ENCODE peak calls at places on chromosomes 12 and 14, in seven cellular contexts. One of them, this sample, is unnamed.

GRCh38 chr12:118512669-118513068 is 136.3 kb downstream of the SUDS3 start:
- DNase-seq in astrocyte of the spinal cord: no peak
- DNase-seq in nephron progenitor cell: no peak
- DNase-seq in lower lobe of right lung: no peak
- DNase-seq in astrocyte: no peak
- DNase-seq in GM06990: no peak
- DNase-seq in heart right ventricle: no peak
- DNase-seq in this sample: no peak

GRCh38 chr14:53001787-53002378 is 51.0 kb upstream of the FERMT2 start:
- DNase-seq in astrocyte of the spinal cord: no peak
- DNase-seq in GM06990: no peak
- DNase-seq in nephron progenitor cell: no peak
- DNase-seq in astrocyte: no peak
- DNase-seq in lower lobe of right lung: no peak
- DNase-seq in heart right ventricle: no peak
- DNase-seq in this sample: no peak

GRCh38 chr14:44154889-44155288 is 352.2 kb downstream of the FSCB start:
- DNase-seq in nephron progenitor cell: no peak
- DNase-seq in GM06990: no peak
- DNase-seq in astrocyte: no peak
- DNase-seq in heart right ventricle: no peak
- DNase-seq in lower lobe of right lung: no peak
- DNase-seq in astrocyte of the spinal cord: no peak
- DNase-seq in this sample: no peak

GRCh38 chr14:24852312-24853060 is 197.5 kb downstream of the STXBP6 start:
- DNase-seq in heart right ventricle: no peak
- DNase-seq in GM06990: no peak
- DNase-seq in nephron progenitor cell: no peak
- DNase-seq in astrocyte: no peak
- DNase-seq in astrocyte of the spinal cord: no peak
- DNase-seq in lower lobe of right lung: no peak
- DNase-seq in this sample: no peak

GRCh38 chr12:74890237-74890599 is 319.4 kb downstream of the KCNC2 start:
- DNase-seq in astrocyte: peak
- DNase-seq in GM06990: no peak
- DNase-seq in lower lobe of right lung: no peak
- DNase-seq in heart right ventricle: no peak
- DNase-seq in astrocyte of the spinal cord: peak
- DNase-seq in nephron progenitor cell: no peak
- DNase-seq in this sample: peak

GRCh38 chr14:100640481-100641273 is 53.5 kb upstream of the BEGAIN start:
- DNase-seq in astrocyte of the spinal cord: peak
- DNase-seq in GM06990: peak
- DNase-seq in nephron progenitor cell: no peak
- DNase-seq in astrocyte: peak
- DNase-seq in lower lobe of right lung: no peak
- DNase-seq in heart right ventricle: no peak
- DNase-seq in this sample: peak

GRCh38 chr14:52900731-52901130 is 50.1 kb downstream of the FERMT2 start:
- DNase-seq in GM06990: no peak
- DNase-seq in astrocyte of the spinal cord: no peak
- DNase-seq in lower lobe of right lung: no peak
- DNase-seq in heart right ventricle: no peak
- DNase-seq in nephron progenitor cell: no peak
- DNase-seq in astrocyte: no peak
- DNase-seq in this sample: no peak

GRCh38 chr14:98799891-98800290 is 472.1 kb downstream of the BCL11B start:
- DNase-seq in lower lobe of right lung: no peak
- DNase-seq in GM06990: no peak
- DNase-seq in nephron progenitor cell: no peak
- DNase-seq in heart right ventricle: no peak
- DNase-seq in astrocyte: no peak
- DNase-seq in astrocyte of the spinal cord: no peak
- DNase-seq in this sample: no peak

GRCh38 chr14:61438860-61439765 is 117.7 kb downstream of the PRKCH start:
- DNase-seq in astrocyte of the spinal cord: peak
- DNase-seq in lower lobe of right lung: peak
- DNase-seq in nephron progenitor cell: no peak
- DNase-seq in heart right ventricle: peak
- DNase-seq in astrocyte: peak
- DNase-seq in GM06990: peak
- DNase-seq in this sample: peak

GRCh38 chr14:74519316-74520074 is 25.9 kb downstream of the ISCA2 start:
- DNase-seq in nephron progenitor cell: no peak
- DNase-seq in GM06990: no peak
- DNase-seq in astrocyte: no peak
- DNase-seq in heart right ventricle: no peak
- DNase-seq in astrocyte of the spinal cord: no peak
- DNase-seq in lower lobe of right lung: peak
- DNase-seq in this sample: no peak

GRCh38 chr14:74647834-74648361 is 35.9 kb upstream of the LTBP2 start:
- DNase-seq in GM06990: no peak
- DNase-seq in heart right ventricle: no peak
- DNase-seq in astrocyte of the spinal cord: no peak
- DNase-seq in lower lobe of right lung: no peak
- DNase-seq in astrocyte: no peak
- DNase-seq in nephron progenitor cell: no peak
- DNase-seq in this sample: no peak

GRCh38 chr14:89481167-89481566 is 64.1 kb upstream of the FOXN3 start:
- DNase-seq in astrocyte: no peak
- DNase-seq in GM06990: no peak
- DNase-seq in nephron progenitor cell: peak
- DNase-seq in lower lobe of right lung: no peak
- DNase-seq in astrocyte of the spinal cord: no peak
- DNase-seq in heart right ventricle: peak
- DNase-seq in this sample: no peak

GRCh38 chr12:91023326-91024004 is 18.7 kb upstream of the EPYC start:
- DNase-seq in GM06990: no peak
- DNase-seq in nephron progenitor cell: no peak
- DNase-seq in heart right ventricle: no peak
- DNase-seq in astrocyte of the spinal cord: peak
- DNase-seq in lower lobe of right lung: no peak
- DNase-seq in astrocyte: peak
- DNase-seq in this sample: no peak

GRCh38 chr12:8483081-8483479 is 27.3 kb downstream of the CLEC6A start:
- DNase-seq in heart right ventricle: no peak
- DNase-seq in astrocyte: no peak
- DNase-seq in astrocyte of the spinal cord: no peak
- DNase-seq in GM06990: no peak
- DNase-seq in lower lobe of right lung: no peak
- DNase-seq in nephron progenitor cell: no peak
- DNase-seq in this sample: no peak

GRCh38 chr14:68249534-68250517 is 430.2 kb downstream of the RAD51B start:
- DNase-seq in nephron progenitor cell: peak
- DNase-seq in GM06990: no peak
- DNase-seq in heart right ventricle: no peak
- DNase-seq in astrocyte of the spinal cord: peak
- DNase-seq in lower lobe of right lung: no peak
- DNase-seq in astrocyte: peak
- DNase-seq in this sample: no peak

GRCh38 chr12:86376052-86376451 is 119.9 kb upstream of the MGAT4C start:
- DNase-seq in lower lobe of right lung: no peak
- DNase-seq in heart right ventricle: peak
- DNase-seq in astrocyte of the spinal cord: no peak
- DNase-seq in nephron progenitor cell: no peak
- DNase-seq in astrocyte: no peak
- DNase-seq in GM06990: no peak
- DNase-seq in this sample: no peak

GRCh38 chr12:19915392-19916192 is 452.7 kb upstream of the PDE3A start:
- DNase-seq in nephron progenitor cell: no peak
- DNase-seq in astrocyte of the spinal cord: peak
- DNase-seq in astrocyte: peak
- DNase-seq in lower lobe of right lung: no peak
- DNase-seq in heart right ventricle: peak
- DNase-seq in GM06990: peak
- DNase-seq in this sample: peak

GRCh38 chr12:80936353-80936641 is 1.4 kb downstream of the LIN7A start:
- DNase-seq in nephron progenitor cell: peak
- DNase-seq in lower lobe of right lung: no peak
- DNase-seq in heart right ventricle: no peak
- DNase-seq in GM06990: no peak
- DNase-seq in astrocyte of the spinal cord: no peak
- DNase-seq in astrocyte: no peak
- DNase-seq in this sample: no peak

GRCh38 chr12:104201238-104202001 is 14.2 kb upstream of the TXNRD1 start:
- DNase-seq in GM06990: peak
- DNase-seq in astrocyte of the spinal cord: peak
- DNase-seq in nephron progenitor cell: peak
- DNase-seq in heart right ventricle: peak
- DNase-seq in lower lobe of right lung: no peak
- DNase-seq in astrocyte: no peak
- DNase-seq in this sample: peak

DNA sequence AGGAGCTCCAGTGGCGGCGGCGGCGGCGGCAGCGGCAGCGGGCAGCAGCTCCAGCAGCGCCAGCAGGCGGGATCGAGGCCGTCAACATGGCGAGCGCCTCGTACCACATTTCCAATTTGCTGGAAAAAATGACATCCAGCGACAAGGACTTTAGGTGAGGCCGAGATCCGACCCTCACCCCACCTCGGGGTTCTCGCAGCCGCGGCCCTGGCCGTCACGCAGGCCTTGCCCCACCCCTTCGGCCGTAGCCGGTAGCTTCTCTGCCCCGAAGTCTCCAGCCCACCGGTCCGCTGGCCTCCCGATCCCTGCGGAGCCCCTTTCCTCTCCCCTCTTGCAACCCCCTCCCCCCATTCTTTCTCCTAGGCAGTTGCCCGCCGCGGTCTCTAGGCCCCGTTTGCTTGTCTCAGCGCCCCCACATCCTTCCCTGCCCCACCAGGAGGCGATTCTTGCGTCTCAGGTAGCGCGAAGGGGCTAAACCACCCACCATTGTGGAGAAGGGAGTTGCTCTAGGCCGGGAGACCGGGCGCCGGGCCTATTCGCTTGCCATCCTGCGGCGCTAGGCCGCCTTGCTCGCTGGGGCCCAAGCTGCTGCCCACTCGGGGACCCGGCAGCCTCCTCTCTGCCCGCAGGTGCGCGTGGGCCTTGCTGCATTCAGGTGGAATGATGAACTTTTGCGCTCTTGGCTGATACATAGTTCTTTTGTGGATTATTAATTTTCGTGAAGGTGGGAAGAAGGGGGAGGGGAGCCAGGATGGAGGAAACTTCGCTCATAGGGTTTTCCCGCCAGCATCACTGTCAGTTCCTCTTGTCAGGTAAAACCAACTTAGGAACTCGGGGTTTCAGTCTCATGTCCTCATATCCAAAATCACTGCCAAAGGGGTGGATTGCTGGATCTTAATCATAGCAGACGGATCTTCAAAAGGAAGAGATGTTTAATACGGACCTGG is 747 bp downstream of the CAND1 start:
- DNase-seq in astrocyte: peak
- DNase-seq in nephron progenitor cell: peak
- DNase-seq in lower lobe of right lung: peak
- DNase-seq in astrocyte of the spinal cord: no peak
- DNase-seq in heart right ventricle: peak
- DNase-seq in GM06990: peak
- DNase-seq in this sample: peak
- TF ChIP-seq CTCF in astrocyte: no peak
- TF ChIP-seq CTCF in nephron progenitor cell: no peak
- TF ChIP-seq CTCF in lower lobe of right lung: no peak
- TF ChIP-seq CTCF in astrocyte of the spinal cord: no peak
- TF ChIP-seq CTCF in heart right ventricle: no peak
- TF ChIP-seq CTCF in GM06990: no peak
- TF ChIP-seq CTCF in this sample: no peak

DNA sequence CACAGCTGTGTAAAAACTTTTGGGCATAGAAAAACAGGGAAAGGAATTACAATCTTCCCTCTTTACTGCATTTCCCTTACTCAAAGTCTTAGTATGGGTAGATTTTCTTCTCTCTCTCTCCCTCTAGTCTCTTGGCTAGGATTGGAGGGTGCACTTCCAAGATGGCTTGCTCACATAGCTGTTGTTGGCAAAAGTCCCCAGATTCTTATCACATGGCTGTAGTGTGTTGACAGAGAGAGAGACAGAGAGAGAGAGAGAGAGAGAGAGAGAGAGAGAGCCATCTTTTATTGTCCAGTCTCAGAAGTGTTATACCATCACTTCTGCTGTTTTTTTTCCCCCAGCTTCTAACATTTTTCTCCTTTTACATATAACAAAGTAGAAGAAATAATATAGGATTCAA is 6.3 kb upstream of the OR4E2 start:
- DNase-seq in GM06990: no peak
- DNase-seq in astrocyte of the spinal cord: peak
- DNase-seq in nephron progenitor cell: no peak
- DNase-seq in astrocyte: no peak
- DNase-seq in lower lobe of right lung: no peak
- DNase-seq in heart right ventricle: no peak
- DNase-seq in this sample: no peak
- TF ChIP-seq CTCF in GM06990: no peak
- TF ChIP-seq CTCF in astrocyte of the spinal cord: no peak
- TF ChIP-seq CTCF in nephron progenitor cell: no peak
- TF ChIP-seq CTCF in astrocyte: no peak
- TF ChIP-seq CTCF in lower lobe of right lung: no peak
- TF ChIP-seq CTCF in heart right ventricle: no peak
- TF ChIP-seq CTCF in this sample: no peak

DNA sequence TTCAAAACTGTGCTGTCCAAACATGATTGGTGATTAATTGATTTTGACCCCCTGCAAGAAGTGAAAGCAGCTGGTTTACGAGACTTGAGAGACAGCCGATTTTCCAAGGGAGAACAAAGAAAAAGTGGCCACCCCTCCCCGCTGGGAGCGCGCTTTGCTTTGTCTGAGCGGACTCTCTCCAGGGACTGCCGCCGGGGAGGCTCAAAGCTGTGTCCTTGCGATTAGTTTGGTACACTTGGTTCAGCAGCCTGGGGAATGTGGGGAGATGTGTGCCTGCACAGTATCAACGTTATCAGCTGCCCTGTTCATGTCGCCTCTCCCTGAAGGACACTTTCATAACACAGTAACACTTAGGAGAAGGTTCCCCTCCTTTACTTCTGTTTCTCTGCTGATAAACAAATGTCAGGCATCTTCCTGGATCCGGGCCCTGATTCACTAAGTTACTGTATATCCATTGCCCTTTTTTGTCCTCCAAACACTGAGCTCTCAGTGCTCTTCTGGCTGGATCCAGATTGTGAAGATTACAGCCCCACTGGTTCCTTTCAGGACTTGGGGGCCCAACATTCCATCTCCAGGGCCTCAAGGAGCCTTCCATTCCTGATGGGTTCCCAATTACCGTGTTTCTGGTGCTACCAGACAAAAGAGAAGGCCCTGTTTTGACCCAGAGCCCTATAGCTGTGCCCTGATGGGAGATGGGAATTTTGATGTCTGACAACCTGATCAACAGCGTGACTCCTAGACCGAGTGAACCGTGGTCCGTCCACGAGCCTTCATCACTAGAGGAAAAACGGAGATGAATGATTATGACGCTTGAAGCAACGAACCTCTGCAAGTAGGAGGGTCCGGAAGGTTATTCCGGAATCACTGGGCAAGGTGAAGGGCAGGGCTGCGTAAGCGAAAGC is 31.7 kb upstream of the TUBA1C start:
- DNase-seq in nephron progenitor cell: peak
- DNase-seq in astrocyte of the spinal cord: peak
- DNase-seq in lower lobe of right lung: peak
- DNase-seq in heart right ventricle: peak
- DNase-seq in astrocyte: peak
- DNase-seq in GM06990: no peak
- DNase-seq in this sample: no peak
- TF ChIP-seq CTCF in nephron progenitor cell: no peak
- TF ChIP-seq CTCF in astrocyte of the spinal cord: peak
- TF ChIP-seq CTCF in lower lobe of right lung: no peak
- TF ChIP-seq CTCF in heart right ventricle: peak
- TF ChIP-seq CTCF in astrocyte: peak
- TF ChIP-seq CTCF in GM06990: no peak
- TF ChIP-seq CTCF in this sample: no peak

GRCh38 chr12:54980341-54980740 is 4.2 kb downstream of the TESPA1 start:
- DNase-seq in GM06990: no peak
- DNase-seq in heart right ventricle: no peak
- DNase-seq in nephron progenitor cell: no peak
- DNase-seq in lower lobe of right lung: no peak
- DNase-seq in astrocyte of the spinal cord: no peak
- DNase-seq in astrocyte: no peak
- DNase-seq in this sample: no peak
- TF ChIP-seq CTCF in GM06990: no peak
- TF ChIP-seq CTCF in heart right ventricle: no peak
- TF ChIP-seq CTCF in nephron progenitor cell: no peak
- TF ChIP-seq CTCF in lower lobe of right lung: no peak
- TF ChIP-seq CTCF in astrocyte of the spinal cord: no peak
- TF ChIP-seq CTCF in astrocyte: no peak
- TF ChIP-seq CTCF in this sample: no peak